ENCODE peak calls at places on chromosome 19, in ten cellular contexts. X is DMS153; I is transverse colon; L is stimulated activated CD8-positive, alpha-beta memory T cell treated with anti-CD3 and anti-CD28 coated beads, Interleukin-7, amount 100 ng/mL, for 4 hours; J is stimulated activated CD4-positive, alpha-beta T cell treated with anti-CD3 and anti-CD28 coated beads, Interleukin-15, amount 100 ng/mL, for 24 hours; A is NCI-H1436; R is RPMI8226; G is mucosa of gallbladder; K is omental fat pad; S is BE2C. O is an unnamed sample.
A peak's percentile ranks its signal among the peaks of the same experiment; 100 is the strongest.

GRCh38 chr19:29934781-29935180 is 7.3 kb upstream of the URI1 start:
- DNase-seq in L (no peak), X (no peak), J (no peak), S (no peak), K (no peak), A (no peak), R (no peak), G (no peak), I (no peak), O (no peak)

GRCh38 chr19:53553865-53554791 is 16.2 kb downstream of the ZNF331 start:
- DNase-seq in A (peak; percentile 50), L (peak; percentile 92), G (peak; percentile 89), X (peak; percentile 41), J (peak; percentile 89), R (peak; percentile 87), K (peak; percentile 74), I (peak; percentile 88), S (peak; percentile 82), O (peak; percentile 82)

GRCh38 chr19:10617409-10618121 is 7.8 kb upstream of the SLC44A2 start:
- DNase-seq in R (no peak), A (no peak), X (no peak), S (no peak), L (no peak), I (no peak), K (no peak), G (no peak), J (no peak), O (peak; percentile 70)

GRCh38 chr19:36010402-36010801 is 1.8 kb upstream of the SYNE4 start:
- DNase-seq in X (no peak), I (no peak), G (no peak), A (no peak), K (no peak), J (no peak), S (no peak), R (no peak), L (no peak), O (no peak)

GRCh38 chr19:17739121-17739875 is 12.0 kb upstream of the FCHO1 start:
- DNase-seq in J (no peak), S (peak; percentile 86), G (no peak), K (no peak), R (no peak), L (no peak), X (peak; percentile 51), I (peak; percentile 49), A (peak; percentile 82), O (no peak)

GRCh38 chr19:48445256-48445605 is 552 bp upstream of the GRWD1 start:
- DNase-seq in S (peak; percentile 69), J (peak; percentile 19), G (peak; percentile 63), K (no peak), X (peak; percentile 86), R (peak; percentile 64), L (no peak), I (no peak), A (peak; percentile 68), O (peak; percentile 92)

GRCh38 chr19:22422220-22422619 is at the start of gene ZNF98:
- DNase-seq in J (no peak), G (peak; percentile 19), S (no peak), R (peak; percentile 95), A (no peak), X (no peak), K (no peak), L (no peak), I (peak; percentile 7), O (no peak)

GRCh38 chr19:39427707-39428106 is 8.0 kb downstream of the RPS16 start:
- DNase-seq in I (no peak), G (no peak), R (no peak), S (no peak), J (no peak), X (no peak), A (no peak), L (no peak), K (no peak), O (no peak)

GRCh38 chr19:13506550-13506878 is 235 bp upstream of the CACNA1A start:
- DNase-seq in G (no peak), J (peak; percentile 7), A (no peak), X (no peak), I (no peak), R (no peak), K (no peak), L (no peak), S (no peak), O (no peak)

GRCh38 chr19:4604912-4605311 is 34.4 kb upstream of the TNFAIP8L1 start:
- DNase-seq in G (no peak), I (no peak), X (no peak), R (no peak), L (no peak), K (no peak), J (no peak), S (no peak), A (no peak), O (no peak)

GRCh38 chr19:56562766-56563165 is 4.5 kb upstream of the ZNF470 start:
- DNase-seq in X (no peak), R (no peak), S (no peak), J (no peak), A (no peak), G (no peak), K (no peak), I (no peak), L (no peak), O (no peak)

GRCh38 chr19:4969772-4970531 is 1.0 kb downstream of the KDM4B start:
- DNase-seq in S (no peak), R (peak; percentile 64), K (no peak), J (no peak), A (no peak), L (no peak), G (no peak), X (no peak), I (no peak), O (no peak)

GRCh38 chr19:56113071-56113632 is 7.9 kb downstream of the ZNF787 start:
- DNase-seq in L (no peak), S (no peak), K (no peak), X (no peak), A (no peak), I (no peak), J (no peak), R (no peak), G (no peak), O (no peak)

GRCh38 chr19:9834726-9835506 is at the start of gene PIN1:
- DNase-seq in X (peak; percentile 99), G (peak; percentile 99), S (peak; percentile 99), K (peak; percentile 96), A (peak; percentile 98), I (peak; percentile 100), R (peak; percentile 99), J (peak; percentile 99), L (peak; percentile 99), O (peak; percentile 99)

GRCh38 chr19:7986321-7987083 is 18.9 kb downstream of the ELAVL1 start:
- DNase-seq in A (no peak), K (no peak), R (no peak), J (no peak), I (no peak), L (no peak), S (no peak), G (no peak), X (no peak), O (peak; percentile 61)

GRCh38 chr19:36605101-36605838 is at the start of gene ZNF382:
- DNase-seq in G (peak; percentile 75), L (peak; percentile 85), I (peak; percentile 57), S (peak; percentile 90), R (peak; percentile 66), A (peak; percentile 60), K (peak; percentile 51), J (peak; percentile 92), X (no peak), O (peak; percentile 43)

GRCh38 chr19:57934820-57935665 is at the start of gene ZNF418:
- DNase-seq in A (no peak), X (no peak), G (peak; percentile 81), R (peak; percentile 54), S (peak; percentile 74), J (peak; percentile 48), I (peak; percentile 24), L (peak; percentile 16), K (no peak), O (peak; percentile 88)

GRCh38 chr19:31350693-31351211 is 1.5 kb upstream of the TSHZ3 start:
- DNase-seq in G (peak; percentile 52), R (no peak), X (no peak), L (no peak), S (peak; percentile 65), A (no peak), K (no peak), J (peak; percentile 56), I (peak; percentile 41), O (peak; percentile 22)

GRCh38 chr19:50311723-50312635 is 17.2 kb downstream of the KCNC3 start:
- DNase-seq in R (no peak), G (no peak), L (no peak), S (peak; percentile 49), A (peak; percentile 85), I (no peak), K (no peak), X (peak; percentile 16), J (peak; percentile 36), O (no peak)

GRCh38 chr19:39996218-39996810 is 546 bp upstream of the ZNF546 start:
- DNase-seq in R (peak; percentile 30), J (peak; percentile 57), K (no peak), A (no peak), S (peak; percentile 36), I (peak; percentile 17), X (no peak), L (peak; percentile 28), G (no peak), O (peak; percentile 69)

GRCh38 chr19:10167459-10167858 is 27.3 kb downstream of the DNMT1 start:
- DNase-seq in K (no peak), J (no peak), G (no peak), L (no peak), I (peak; percentile 14), R (peak; percentile 93), A (no peak), S (no peak), X (no peak), O (no peak)

GRCh38 chr19:21677696-21678418 is 89.5 kb downstream of the ZNF100 start:
- DNase-seq in X (no peak), I (no peak), S (no peak), K (no peak), G (no peak), A (no peak), R (no peak), L (no peak), J (peak; percentile 20), O (no peak)

GRCh38 chr19:13788991-13789390 is 6.3 kb upstream of the ZSWIM4 start:
- DNase-seq in R (no peak), S (no peak), A (no peak), K (no peak), G (peak; percentile 33), J (no peak), L (no peak), I (peak; percentile 38), X (no peak), O (peak; percentile 65)

GRCh38 chr19:10855879-10856522 is 7.8 kb downstream of the C19orf38 start:
- DNase-seq in K (no peak), R (peak; percentile 56), L (no peak), A (no peak), S (peak; percentile 44), I (no peak), J (peak; percentile 46), X (no peak), G (no peak), O (no peak)

O was measured in brain microvascular endothelial cell.